ENCODE peak calls at places on chromosomes 4 and X, in six cellular contexts. E, N, X, W, M and I are unnamed samples.

GRCh38 chrX:341541-342101 is 23.0 kb upstream of the GTPBP6 start:
- DNase-seq in E (peak; percentile 64), N (no peak), X (no peak), W (no peak), M (no peak), I (no peak)

GRCh38 chrX:10902001-10902400 is 209.1 kb upstream of the HCCS start:
- DNase-seq in E (no peak), N (no peak), X (peak; percentile 31), W (peak; percentile 65), M (no peak), I (no peak)

GRCh38 chrX:53481816-53482485 is 47.8 kb upstream of the HSD17B10 start:
- DNase-seq in E (no peak), N (peak; percentile 72), X (peak; percentile 61), W (peak; percentile 69), M (peak; percentile 77), I (peak; percentile 43)

GRCh38 chrX:129769467-129770154 is 10.1 kb upstream of the SASH3 start:
- DNase-seq in E (no peak), N (no peak), X (no peak), W (no peak), M (peak; percentile 92), I (no peak)

GRCh38 chr4:67934628-67935027 is 28.7 kb downstream of the TMPRSS11A start:
- DNase-seq in E (no peak), N (peak; percentile 84), X (no peak), W (no peak), M (no peak), I (peak; percentile 67)

GRCh38 chr4:86977621-86978184 is 42.9 kb downstream of the AFF1 start:
- DNase-seq in E (no peak), N (peak; percentile 25), X (peak; percentile 86), W (peak; percentile 76), M (peak; percentile 37), I (no peak)

GRCh38 chr4:159077702-159078495 is 25.0 kb upstream of the RAPGEF2 start:
- DNase-seq in E (no peak), N (no peak), X (no peak), W (peak; percentile 11), M (no peak), I (peak; percentile 19)

GRCh38 chr4:74005528-74005927 is 7.1 kb upstream of the CXCL5 start:
- DNase-seq in E (no peak), N (no peak), X (no peak), W (no peak), M (no peak), I (no peak)

GRCh38 chrX:119602701-119603255 is 3.4 kb downstream of the NKRF start:
- DNase-seq in E (no peak), N (no peak), X (no peak), W (no peak), M (no peak), I (no peak)

GRCh38 chr4:79498282-79498681 is 90.3 kb upstream of the GK2 start:
- DNase-seq in E (no peak), N (no peak), X (no peak), W (no peak), M (no peak), I (no peak)

GRCh38 chr4:89298788-89299152 is 8.8 kb downstream of the GPRIN3 start:
- DNase-seq in E (no peak), N (peak; percentile 23), X (peak; percentile 9), W (no peak), M (peak; percentile 43), I (no peak)

GRCh38 chrX:23667239-23668177 is at the start of gene PRDX4:
- DNase-seq in E (peak; percentile 96), N (peak; percentile 48), X (peak; percentile 78), W (peak; percentile 84), M (peak; percentile 93), I (peak; percentile 72)

GRCh38 chr4:152668338-152668964 is 11.3 kb downstream of the TMEM154 start:
- DNase-seq in E (no peak), N (no peak), X (no peak), W (no peak), M (no peak), I (no peak)

GRCh38 chr4:37891221-37892159 is 606 bp downstream of the TBC1D1 start:
- DNase-seq in E (no peak), N (peak; percentile 17), X (no peak), W (peak; percentile 4), M (peak; percentile 72), I (peak; percentile 9)

GRCh38 chr4:8035371-8035780 is 95.7 kb upstream of the AFAP1 start:
- DNase-seq in E (no peak), N (peak; percentile 66), X (peak; percentile 56), W (peak; percentile 51), M (peak; percentile 88), I (no peak)

GRCh38 chr4:185286571-185286970 is 77.2 kb downstream of the SNX25 start:
- DNase-seq in E (no peak), N (no peak), X (no peak), W (peak; percentile 32), M (no peak), I (no peak)

GRCh38 chrX:153317306-153317705 is 4.3 kb downstream of the PNMA6F start:
- DNase-seq in E (no peak), N (no peak), X (no peak), W (no peak), M (no peak), I (no peak)

GRCh38 chr4:185797018-185797417 is 15.0 kb downstream of the SORBS2 start:
- DNase-seq in E (no peak), N (no peak), X (no peak), W (no peak), M (no peak), I (no peak)

GRCh38 chrX:21778236-21778635 is 20.3 kb upstream of the SMPX start:
- DNase-seq in E (no peak), N (no peak), X (no peak), W (no peak), M (no peak), I (no peak)

GRCh38 chr4:81085291-81085690 is 54.8 kb downstream of the BMP3 start:
- DNase-seq in E (no peak), N (no peak), X (no peak), W (no peak), M (no peak), I (no peak)

GRCh38 chr4:76723916-76724315 is 174.0 kb downstream of the SOWAHB start:
- DNase-seq in E (no peak), N (no peak), X (peak; percentile 72), W (peak; percentile 91), M (peak; percentile 34), I (no peak)

GRCh38 chr4:17155486-17155885 is 257.0 kb upstream of the LDB2 start:
- DNase-seq in E (no peak), N (no peak), X (no peak), W (peak; percentile 16), M (peak; percentile 62), I (no peak)

GRCh38 chr4:85617202-85617601 is 142.3 kb downstream of the ARHGAP24 start:
- DNase-seq in E (no peak), N (no peak), X (no peak), W (no peak), M (no peak), I (no peak)

GRCh38 chr4:89567936-89568335 is 260.3 kb upstream of the GPRIN3 start:
- DNase-seq in E (no peak), N (no peak), X (no peak), W (no peak), M (no peak), I (no peak)

GRCh38 chr4:21046121-21046520 is 345.9 kb downstream of the PACRGL start:
- DNase-seq in E (no peak), N (no peak), X (no peak), W (no peak), M (no peak), I (no peak)

GRCh38 chrX:105488731-105489130 is 268.2 kb upstream of the TEX13A start:
- DNase-seq in E (no peak), N (no peak), X (no peak), W (no peak), M (no peak), I (no peak)

GRCh38 chrX:84363674-84364073 is 138.6 kb downstream of the HDX start:
- DNase-seq in E (no peak), N (no peak), X (no peak), W (no peak), M (no peak), I (peak; percentile 20)

GRCh38 chrX:49230500-49231232 is 2.5 kb downstream of the CACNA1F start:
- DNase-seq in E (no peak), N (peak; percentile 43), X (no peak), W (no peak), M (no peak), I (no peak)

GRCh38 chrX:118519411-118520205 is 24.0 kb downstream of the DOCK11 start:
- DNase-seq in E (no peak), N (no peak), X (no peak), W (peak; percentile 68), M (no peak), I (no peak)

GRCh38 chr4:175833574-175834350 is 21.7 kb upstream of the GPM6A start:
- DNase-seq in E (no peak), N (no peak), X (no peak), W (no peak), M (no peak), I (peak; percentile 61)

GRCh38 chrX:120647127-120647526 is 17.3 kb upstream of the C1GALT1C1 start:
- DNase-seq in E (no peak), N (no peak), X (peak; percentile 39), W (no peak), M (no peak), I (no peak)

GRCh38 chrX:109384569-109385174 is 97.2 kb downstream of the GUCY2F start:
- DNase-seq in E (no peak), N (no peak), X (peak; percentile 18), W (peak; percentile 10), M (peak; percentile 37), I (no peak)

GRCh38 chrX:46626566-46626965 is 53.0 kb downstream of the CHST7 start:
- DNase-seq in E (no peak), N (no peak), X (no peak), W (no peak), M (peak; percentile 80), I (no peak)

GRCh38 chrX:48507246-48507645 is 1.5 kb upstream of the PORCN start:
- DNase-seq in E (no peak), N (no peak), X (no peak), W (no peak), M (no peak), I (no peak)

GRCh38 chrX:107537815-107538214 is 88.4 kb downstream of the FRMPD3 start:
- DNase-seq in E (no peak), N (peak; percentile 48), X (peak; percentile 32), W (peak; percentile 50), M (peak; percentile 59), I (no peak)

GRCh38 chr4:122458625-122459024 is 2.1 kb upstream of the IL2 start:
- DNase-seq in E (no peak), N (no peak), X (peak; percentile 8), W (peak; percentile 17), M (peak; percentile 39), I (no peak)

GRCh38 chr4:1504786-1505500 is 98.7 kb upstream of the NKX1-1 start:
- DNase-seq in E (peak; percentile 83), N (no peak), X (no peak), W (no peak), M (no peak), I (no peak)